ENCODE peak calls at places on chromosome 22, in six cellular contexts. H is HepG2, M is DND-41, D is fibroblast of lung, C is neuronal stem cell, I is IMR-90. L is an unnamed sample.

GRCh38 chr22:46229701-46230100 is 20.4 kb downstream of the CDPF1 start:
- DNase-seq in H (no peak), M (no peak), D (no peak), C (no peak), I (peak), L (no peak)

GRCh38 chr22:41910050-41910598 is 4.8 kb downstream of the SHISA8 start:
- DNase-seq in H (no peak), M (no peak), D (no peak), C (no peak), I (no peak), L (no peak)

GRCh38 chr22:48282804-48283203 is 1520.4 kb downstream of the TBC1D22A start:
- DNase-seq in H (no peak), M (no peak), D (no peak), C (no peak), I (no peak), L (no peak)

GRCh38 chr22:32531955-32532818 is 57.6 kb downstream of the FBXO7 start:
- DNase-seq in H (peak), M (no peak), D (peak), C (peak), I (peak), L (peak)

GRCh38 chr22:50670914-50671538 is 1.6 kb upstream of the SHANK3 start:
- DNase-seq in H (no peak), M (no peak), D (no peak), C (no peak), I (no peak), L (no peak)

GRCh38 chr22:43945632-43946390 is 9.4 kb upstream of the SAMM50 start:
- DNase-seq in H (peak), M (peak), D (peak), C (peak), I (peak), L (no peak)

GRCh38 chr22:26476705-26477340 is 6.8 kb downstream of the HPS4 start:
- DNase-seq in H (peak), M (no peak), D (no peak), C (no peak), I (peak), L (peak)

GRCh38 chr22:43737150-43737828 is 74.8 kb downstream of the EFCAB6 start:
- DNase-seq in H (no peak), M (no peak), D (no peak), C (no peak), I (no peak), L (no peak)

GRCh38 chr22:35947794-35948425 is 80.7 kb downstream of the RBFOX2 start:
- DNase-seq in H (no peak), M (no peak), D (peak), C (no peak), I (peak), L (peak)

DNA sequence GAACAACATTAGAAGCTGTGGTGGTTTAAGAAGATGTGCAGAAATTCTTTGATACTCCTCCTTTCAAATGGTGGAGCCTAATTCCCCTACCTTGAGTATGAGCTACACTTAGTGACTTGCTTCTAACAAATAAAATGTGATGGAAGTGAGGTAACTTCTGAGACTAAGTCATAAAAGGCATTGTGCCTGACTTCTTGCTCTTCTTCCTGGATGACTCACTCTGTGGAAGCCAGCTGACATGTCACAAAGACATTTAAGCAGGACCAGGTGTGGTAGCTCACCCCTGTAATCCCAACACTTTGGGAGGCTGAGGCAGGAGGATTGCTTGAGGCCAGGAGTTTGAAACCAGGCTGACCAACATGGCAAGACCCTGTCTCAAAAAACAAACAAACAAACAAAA is 3.9 kb upstream of the PLA2G3 start:
- DNase-seq in H (no peak), M (no peak), D (peak), C (no peak), I (peak), L (peak)
- H3K4me2 ChIP-seq in H (no peak), M (no peak), D (no peak), C (no peak), I (no peak), L (no peak)

GRCh38 chr22:28921585-28921879 is 38.2 kb downstream of the ZNRF3 start:
- DNase-seq in H (peak), M (no peak), D (no peak), C (no peak), I (no peak), L (no peak)

GRCh38 chr22:28920757-28921584 is 37.6 kb downstream of the ZNRF3 start:
- DNase-seq in H (peak), M (peak), D (no peak), C (no peak), I (no peak), L (no peak)

GRCh38 chr22:28922540-28923244 is 39.3 kb downstream of the ZNRF3 start:
- DNase-seq in H (peak), M (no peak), D (no peak), C (no peak), I (no peak), L (no peak)

GRCh38 chr22:28925916-28926315 is 42.5 kb downstream of the ZNRF3 start:
- DNase-seq in H (no peak), M (no peak), D (no peak), C (no peak), I (no peak), L (no peak)

DNA sequence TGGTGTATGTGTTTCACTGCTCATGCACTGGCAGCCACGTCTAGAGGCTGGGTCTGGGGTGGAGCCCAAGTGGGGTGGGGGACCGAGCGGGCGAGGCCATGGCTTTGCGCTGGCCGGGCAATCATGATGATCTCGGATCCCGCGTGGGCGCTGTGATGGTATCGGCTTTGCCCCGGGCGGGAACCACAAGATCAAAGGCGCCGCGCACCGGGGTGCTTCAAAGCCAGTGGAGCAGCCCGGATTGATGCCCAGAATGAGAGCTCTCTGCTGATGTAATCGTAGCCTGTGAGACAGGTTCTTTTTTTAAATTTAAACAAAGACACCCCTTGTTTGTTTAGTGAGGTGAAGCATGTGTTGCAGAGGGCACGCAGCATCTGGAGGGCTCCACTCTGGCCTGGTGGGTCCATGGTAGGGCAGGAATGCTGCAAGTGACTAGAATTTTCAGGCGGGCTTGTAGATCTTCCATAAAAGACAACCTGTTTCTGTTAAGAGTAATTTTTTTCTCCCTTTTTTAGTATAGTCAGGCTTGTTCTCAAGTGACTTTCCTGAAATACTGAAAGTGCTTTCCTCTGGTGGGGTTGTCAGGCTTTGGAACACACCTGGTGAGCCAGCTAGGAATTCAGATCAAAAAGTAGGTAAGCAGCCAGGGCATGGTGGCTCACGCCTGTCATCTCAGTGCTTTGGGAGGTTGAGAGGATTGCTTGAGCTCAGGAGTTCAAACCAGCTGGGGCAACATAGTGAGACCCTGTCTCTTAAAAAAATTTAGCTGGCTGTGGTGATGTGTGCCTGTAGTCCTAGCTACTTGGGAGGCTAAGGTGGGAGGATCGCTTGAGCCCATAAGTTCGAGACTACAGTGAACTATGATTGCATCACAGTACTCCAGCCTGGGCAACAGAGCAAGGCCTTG is 40.7 kb downstream of the ZNRF3 start:
- DNase-seq in H (peak), M (no peak), D (no peak), C (no peak), I (no peak), L (peak)
- H3K4me2 ChIP-seq in H (peak), M (no peak), D (no peak), C (no peak), I (no peak), L (peak)

GRCh38 chr22:24465975-24466374 is 29.2 kb upstream of the UPB1 start:
- DNase-seq in H (no peak), M (no peak), D (no peak), C (no peak), I (no peak), L (no peak)
- H3K4me2 ChIP-seq in H (no peak), M (no peak), D (no peak), C (no peak), I (no peak), L (peak)

GRCh38 chr22:22408731-22409696 is 99.5 kb downstream of the ZNF280B start:
- DNase-seq in H (peak), M (no peak), D (peak), C (peak), I (peak), L (no peak)

GRCh38 chr22:22407061-22407460 is 101.5 kb downstream of the ZNF280B start:
- DNase-seq in H (no peak), M (no peak), D (no peak), C (no peak), I (no peak), L (no peak)

GRCh38 chr22:22408269-22408668 is 100.3 kb downstream of the ZNF280B start:
- DNase-seq in H (no peak), M (no peak), D (no peak), C (no peak), I (no peak), L (no peak)

GRCh38 chr22:22404598-22405284 is 103.8 kb downstream of the ZNF280B start:
- DNase-seq in H (no peak), M (no peak), D (no peak), C (no peak), I (no peak), L (no peak)

DNA sequence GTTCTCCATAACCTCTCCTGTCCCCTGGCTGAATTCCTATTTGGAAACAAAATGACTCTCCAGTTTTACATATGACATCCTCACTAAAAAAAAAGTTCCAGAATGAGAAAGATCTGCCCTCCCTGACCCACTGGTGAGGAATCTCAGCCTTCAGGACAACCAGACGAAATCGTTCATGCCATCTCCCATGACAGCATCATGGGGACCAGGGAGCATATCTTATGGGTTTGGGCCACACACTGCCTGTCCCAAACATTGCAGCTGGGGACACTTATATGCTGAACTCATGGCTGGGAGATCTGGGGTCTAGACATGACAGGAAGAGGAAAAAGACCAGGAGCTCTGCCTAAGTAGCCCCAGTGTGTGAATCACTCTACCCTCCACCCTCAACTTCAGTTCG is 102.1 kb downstream of the ZNF280B start:
- DNase-seq in H (no peak), M (no peak), D (no peak), C (no peak), I (no peak), L (no peak)
- H3K4me2 ChIP-seq in H (no peak), M (no peak), D (no peak), C (no peak), I (no peak), L (no peak)

L was measured in astrocyte.